ENCODE peak calls at places on chromosomes 16 and 17, in four cellular contexts. J, I, T and Y are unnamed samples.

GRCh38 chr16:84054916-84055315 is 12.3 kb upstream of the SLC38A8 start:
- DNase-seq in I (peak; percentile 52), J (no peak), T (no peak), Y (no peak)

GRCh38 chr17:43917348-43918025 is 10.2 kb upstream of the MPP2 start:
- DNase-seq in J (peak; percentile 40), T (peak; percentile 50), I (peak; percentile 45), Y (peak; percentile 30)

GRCh38 chr16:74296120-74296464 is 522 bp upstream of the PSMD7 start:
- DNase-seq in J (no peak), T (no peak), I (no peak), Y (no peak)

GRCh38 chr17:27747462-27748359 is 52.6 kb downstream of the NOS2 start:
- DNase-seq in J (no peak), T (no peak), I (no peak), Y (no peak)

GRCh38 chr17:81520021-81520894 is 7.7 kb upstream of the ACTG1 start:
- DNase-seq in J (no peak), T (no peak), I (peak; percentile 12), Y (no peak)

GRCh38 chr16:58009856-58010416 is 8.7 kb downstream of the USB1 start:
- DNase-seq in T (no peak), J (peak; percentile 21), I (peak; percentile 36), Y (no peak)

GRCh38 chr17:26963163-26963503 is 330.8 kb upstream of the WSB1 start:
- DNase-seq in J (no peak), T (no peak), I (no peak), Y (no peak)

GRCh38 chr16:2938206-2938605 is 25.9 kb upstream of the KREMEN2 start:
- DNase-seq in T (no peak), J (no peak), I (no peak), Y (no peak)

GRCh38 chr17:41735744-41736143 is 1.3 kb upstream of the HAP1 start:
- DNase-seq in T (no peak), I (no peak), J (no peak), Y (no peak)

GRCh38 chr16:58515871-58516767 is 802 bp downstream of the SETD6 start:
- DNase-seq in T (peak; percentile 67), J (no peak), I (peak; percentile 37), Y (peak; percentile 70)

GRCh38 chr16:71357681-71358080 is 842 bp upstream of the CALB2 start:
- DNase-seq in J (no peak), I (peak; percentile 17), T (no peak), Y (no peak)

GRCh38 chr16:521381-522210 is 5.9 kb upstream of the CAPN15 start:
- DNase-seq in T (peak; percentile 84), J (peak; percentile 9), I (no peak), Y (peak; percentile 70)

GRCh38 chr16:13912891-13913290 is 7.1 kb upstream of the ERCC4 start:
- DNase-seq in T (no peak), J (no peak), I (no peak), Y (no peak)
- H3K4me1 ChIP-seq in T (peaks cover 6% of the 10 kb centered on the region), J (no peaks in the 10 kb centered on the region), I (no peaks in the 10 kb centered on the region), Y (peaks cover 15% of the 10 kb centered on the region)

GRCh38 chr16:4327782-4328579 is 12.1 kb downstream of the GLIS2 start:
- DNase-seq in J (peak; percentile 82), I (peak; percentile 92), T (peak; percentile 74), Y (peak; percentile 83)
- TF ChIP-seq CTCF in J (peak; percentile 75), I (peak; percentile 64), T (peak; percentile 35), Y (peak; percentile 36)

GRCh38 chr17:83064732-83065659 is 14.4 kb upstream of the METRNL start:
- DNase-seq in I (no peak), T (peak; percentile 76), J (peak; percentile 10), Y (peak; percentile 91)

GRCh38 chr17:83067718-83068261 is 11.6 kb upstream of the METRNL start:
- DNase-seq in T (no peak), J (no peak), I (peak; percentile 50), Y (no peak)

GRCh38 chr17:83065660-83066542 is 13.5 kb upstream of the METRNL start:
- DNase-seq in I (no peak), T (peak; percentile 4), J (peak; percentile 3), Y (peak; percentile 22)

GRCh38 chr17:83068641-83069570 is 10.5 kb upstream of the METRNL start:
- DNase-seq in T (no peak), I (no peak), J (peak; percentile 11), Y (no peak)

GRCh38 chr17:83067071-83067717 is 12.2 kb upstream of the METRNL start:
- DNase-seq in I (no peak), T (peak; percentile 7), J (peak; percentile 7), Y (peak; percentile 24)
- H3K4me1 ChIP-seq in I (no peaks in the 10 kb centered on the region), T (peaks cover 5% of the 10 kb centered on the region), J (no peaks in the 10 kb centered on the region), Y (peaks cover 8% of the 10 kb centered on the region)

GRCh38 chr16:73214825-73215481 is 167.0 kb upstream of the ZFHX3 start:
- DNase-seq in I (no peak), T (no peak), J (no peak), Y (no peak)

GRCh38 chr16:73215482-73216377 is 167.8 kb upstream of the ZFHX3 start:
- DNase-seq in J (no peak), T (no peak), I (no peak), Y (no peak)

GRCh38 chr16:73219176-73219575 is 171.2 kb upstream of the ZFHX3 start:
- DNase-seq in I (no peak), J (no peak), T (no peak), Y (no peak)

GRCh38 chr16:73216932-73217331 is 169.0 kb upstream of the ZFHX3 start:
- DNase-seq in I (no peak), J (no peak), T (no peak), Y (no peak)

GRCh38 chr16:73217654-73218053 is 169.7 kb upstream of the ZFHX3 start:
- DNase-seq in I (no peak), T (no peak), J (no peak), Y (no peak)
- TF ChIP-seq CTCF in I (peak; percentile 23), T (no peak), J (no peak), Y (no peak)

GRCh38 chr17:79834575-79835469 is 4.4 kb downstream of the CBX4 start:
- DNase-seq in J (peak; percentile 47), I (peak; percentile 54), T (no peak), Y (no peak)

GRCh38 chr17:79832211-79833109 is 6.8 kb downstream of the CBX4 start:
- DNase-seq in T (no peak), I (peak; percentile 85), J (peak; percentile 43), Y (peak; percentile 55)

GRCh38 chr17:79833744-79834574 is 5.3 kb downstream of the CBX4 start:
- DNase-seq in J (no peak), T (no peak), I (peak; percentile 15), Y (no peak)

GRCh38 chr17:79831367-79832210 is 7.7 kb downstream of the CBX4 start:
- DNase-seq in J (peak; percentile 75), I (peak; percentile 76), T (no peak), Y (peak; percentile 91)

GRCh38 chr17:79833110-79833450 is 6.2 kb downstream of the CBX4 start:
- DNase-seq in T (no peak), J (no peak), I (no peak), Y (no peak)
- H3K4me1 ChIP-seq in T (peaks cover 52% of the 10 kb centered on the region), J (peaks cover 39% of the 10 kb centered on the region), I (peaks cover 86% of the 10 kb centered on the region), Y (peaks cover 88% of the 10 kb centered on the region)

GRCh38 chr17:981292-981658 is 1.7 kb upstream of the NXN start:
- DNase-seq in I (no peak), T (no peak), J (no peak), Y (no peak)
- TF ChIP-seq CTCF in I (no peak), T (no peak), J (no peak), Y (no peak)